ENCODE peak calls at places on chromosomes 7 and 10, in four cellular contexts. B is midbrain; D is NCI-H345; T is activated CD8-positive, alpha-beta memory T cell treated with anti-CD3 and anti-CD28 coated beads for 4 hours. W is an unnamed sample.

GRCh38 chr7:145848691-145849090 is 267.9 kb upstream of the CNTNAP2 start:
- DNase-seq in B (no peak), D (no peak), T (no peak), W (no peak)

GRCh38 chr7:7352845-7353244 is 170.5 kb downstream of the C1GALT1 start:
- DNase-seq in B (no peak), D (no peak), T (no peak), W (no peak)

GRCh38 chr10:133379152-133379800 is at the start of gene PAOX:
- DNase-seq in B (peak), D (peak), T (no peak), W (no peak)

GRCh38 chr7:34136698-34137097 is 231.4 kb downstream of the BMPER start:
- DNase-seq in B (no peak), D (no peak), T (no peak), W (no peak)

GRCh38 chr10:1374901-1375804 is 319.0 kb downstream of the WDR37 start:
- DNase-seq in B (no peak), D (no peak), T (no peak), W (no peak)

GRCh38 chr10:59336632-59337031 is 25.7 kb downstream of the FAM13C start:
- DNase-seq in B (no peak), D (no peak), T (no peak), W (no peak)

GRCh38 chr10:28849821-28850220 is 172.5 kb downstream of the BAMBI start:
- DNase-seq in B (no peak), D (no peak), T (no peak), W (no peak)

GRCh38 chr7:23544913-23545354 is 13.2 kb upstream of the TRA2A start:
- DNase-seq in B (no peak), D (peak), T (no peak), W (no peak)

GRCh38 chr10:49113741-49114141 is 1.6 kb downstream of the VSTM4 start:
- DNase-seq in B (no peak), D (no peak), T (no peak), W (no peak)

GRCh38 chr10:73910401-73910763 is 550 bp upstream of the PLAU start:
- DNase-seq in B (no peak), D (no peak), T (no peak), W (no peak)

GRCh38 chr7:34759477-34760125 is 101.6 kb downstream of the NPSR1 start:
- DNase-seq in B (peak), D (peak), T (no peak), W (peak)

GRCh38 chr10:32149257-32149955 is 93.2 kb upstream of the KIF5B start:
- DNase-seq in B (no peak), D (no peak), T (no peak), W (peak)

GRCh38 chr10:79145517-79146470 is 77.0 kb downstream of the ZMIZ1 start:
- DNase-seq in B (no peak), D (no peak), T (no peak), W (no peak)

GRCh38 chr7:142876991-142877910 is 8.3 kb downstream of the TRPV6 start:
- DNase-seq in B (no peak), D (no peak), T (no peak), W (no peak)

GRCh38 chr7:128236924-128237586 is 4.0 kb upstream of the LEP start:
- DNase-seq in B (no peak), D (no peak), T (no peak), W (peak)

GRCh38 chr7:98394377-98394836 is 6.5 kb downstream of the BAIAP2L1 start:
- DNase-seq in B (no peak), D (no peak), T (no peak), W (no peak)

GRCh38 chr7:21407806-21408480 is 19.9 kb upstream of the SP4 start:
- DNase-seq in B (no peak), D (no peak), T (no peak), W (no peak)

GRCh38 chr7:119010635-119011034 is 786.1 kb downstream of the ANKRD7 start:
- DNase-seq in B (no peak), D (no peak), T (no peak), W (no peak)

GRCh38 chr10:5518143-5518542 is 6.6 kb upstream of the CALML3 start:
- DNase-seq in B (no peak), D (peak), T (no peak), W (no peak)

GRCh38 chr10:69348824-69349541 is 67.7 kb downstream of the TACR2 start:
- DNase-seq in B (no peak), D (no peak), T (no peak), W (peak)

GRCh38 chr7:38034062-38034907 is 113.8 kb downstream of the EPDR1 start:
- DNase-seq in B (no peak), D (no peak), T (no peak), W (no peak)